ENCODE peak calls at places on chromosomes 13 and 19, in five cellular contexts. X, F, H, G and N are unnamed samples.

GRCh38 chr13:85806553-85807175 is 7.4 kb upstream of the SLITRK6 start:
- DNase-seq in X (no peak), F (no peak), H (no peak), G (no peak), N (no peak)

GRCh38 chr19:10421240-10421948 is 1.1 kb downstream of the PDE4A start:
- DNase-seq in X (no peak), F (no peak), H (no peak), G (no peak), N (no peak)

GRCh38 chr19:56837492-56837891 is 3.0 kb downstream of the PEG3 start:
- DNase-seq in X (peak; percentile 71), F (peak; percentile 34), H (no peak), G (peak; percentile 93), N (no peak)

GRCh38 chr19:11265785-11266236 is 3.5 kb upstream of the DOCK6 start:
- DNase-seq in X (peak; percentile 68), F (no peak), H (peak; percentile 91), G (no peak), N (no peak)

GRCh38 chr13:20127263-20127562 is 33.6 kb downstream of the GJA3 start:
- DNase-seq in X (no peak), F (no peak), H (no peak), G (no peak), N (no peak)

GRCh38 chr19:17314007-17314589 is 4.7 kb downstream of the DDA1 start:
- DNase-seq in X (no peak), F (no peak), H (no peak), G (no peak), N (no peak)

GRCh38 chr13:30971575-30971974 is 39.1 kb downstream of the TEX26 start:
- DNase-seq in X (no peak), F (no peak), H (no peak), G (no peak), N (no peak)

GRCh38 chr19:16330811-16331690 is 6.4 kb downstream of the KLF2 start:
- DNase-seq in X (no peak), F (no peak), H (no peak), G (peak; percentile 57), N (no peak)

GRCh38 chr13:25920931-25921330 is 130.9 kb downstream of the SHISA2 start:
- DNase-seq in X (no peak), F (no peak), H (no peak), G (no peak), N (no peak)

GRCh38 chr13:97259787-97260641 is 37.9 kb downstream of the MBNL2 start:
- DNase-seq in X (no peak), F (no peak), H (no peak), G (peak; percentile 76), N (no peak)

GRCh38 chr13:80336335-80336734 is 4.6 kb downstream of the SPRY2 start:
- DNase-seq in X (no peak), F (no peak), H (no peak), G (no peak), N (no peak)

GRCh38 chr13:106566682-106567420 is 1.1 kb downstream of the ARGLU1 start:
- DNase-seq in X (peak; percentile 72), F (peak; percentile 68), H (peak; percentile 11), G (peak; percentile 72), N (peak; percentile 34)

GRCh38 chr19:29769997-29770396 is 41.8 kb upstream of the CCNE1 start:
- DNase-seq in X (no peak), F (no peak), H (no peak), G (no peak), N (no peak)

GRCh38 chr13:93225610-93226009 is 997 bp upstream of the GPC6 start:
- DNase-seq in X (no peak), F (no peak), H (no peak), G (no peak), N (no peak)

GRCh38 chr13:93226623-93227279 is at the start of gene GPC6:
- DNase-seq in X (no peak), F (peak; percentile 79), H (no peak), G (no peak), N (peak; percentile 60)

GRCh38 chr13:93226065-93226622 is 463 bp upstream of the GPC6 start:
- DNase-seq in X (no peak), F (no peak), H (no peak), G (no peak), N (no peak)

GRCh38 chr13:93227906-93228801 is 1.5 kb downstream of the GPC6 start:
- DNase-seq in X (peak; percentile 42), F (peak; percentile 87), H (no peak), G (peak; percentile 56), N (peak; percentile 76)

DNA sequence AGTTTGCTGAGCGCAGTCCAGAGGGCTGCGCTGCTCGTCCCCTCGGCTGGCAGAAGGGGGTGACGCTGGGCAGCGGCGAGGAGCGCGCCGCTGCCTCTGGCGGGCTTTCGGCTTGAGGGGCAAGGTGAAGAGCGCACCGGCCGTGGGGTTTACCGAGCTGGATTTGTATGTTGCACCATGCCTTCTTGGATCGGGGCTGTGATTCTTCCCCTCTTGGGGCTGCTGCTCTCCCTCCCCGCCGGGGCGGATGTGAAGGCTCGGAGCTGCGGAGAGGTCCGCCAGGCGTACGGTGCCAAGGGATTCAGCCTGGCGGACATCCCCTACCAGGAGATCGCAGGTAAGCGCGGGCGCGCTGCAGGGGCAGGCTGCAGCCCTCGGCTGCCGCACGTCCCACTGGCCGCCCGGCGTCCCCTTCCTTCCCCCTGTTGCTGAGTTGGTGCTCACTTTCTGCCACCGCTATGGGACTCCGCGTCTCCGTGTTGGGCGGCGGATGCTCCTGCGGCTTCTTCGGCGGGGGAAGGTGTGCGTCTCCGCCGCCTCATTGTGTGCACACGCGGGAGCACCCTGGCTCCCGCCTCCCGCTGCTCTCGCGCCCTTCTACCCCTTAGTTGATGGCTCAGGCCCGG is 786 bp downstream of the GPC6 start:
- DNase-seq in X (peak; percentile 35), F (peak; percentile 68), H (no peak), G (no peak), N (peak; percentile 57)
- TF ChIP-seq CTCF in X (no peak), F (no peak), H (no peak), G (no peak), N (no peak)

DNA sequence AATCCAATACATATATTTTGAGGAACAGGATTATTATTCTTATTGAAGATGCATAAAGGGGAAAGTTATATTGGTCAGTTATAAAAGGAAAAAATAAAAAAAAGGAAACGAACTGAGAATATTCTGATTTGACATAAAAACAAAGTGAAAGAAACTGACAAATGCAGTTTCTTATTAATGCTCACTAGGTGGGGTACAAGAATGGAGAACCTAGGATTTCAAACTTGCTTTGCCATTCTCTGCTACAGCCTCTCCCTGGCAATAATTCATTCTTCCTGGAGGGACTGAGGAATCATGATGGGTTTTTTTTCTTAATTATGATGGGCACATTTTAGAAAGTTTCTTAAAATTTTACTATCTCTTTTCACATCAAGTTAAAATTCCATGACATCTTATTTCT is 154.9 kb downstream of the PCDH9 start:
- DNase-seq in X (no peak), F (no peak), H (no peak), G (no peak), N (no peak)
- TF ChIP-seq CTCF in X (no peak), F (peak; percentile 37), H (no peak), G (peak; percentile 37), N (no peak)

DNA sequence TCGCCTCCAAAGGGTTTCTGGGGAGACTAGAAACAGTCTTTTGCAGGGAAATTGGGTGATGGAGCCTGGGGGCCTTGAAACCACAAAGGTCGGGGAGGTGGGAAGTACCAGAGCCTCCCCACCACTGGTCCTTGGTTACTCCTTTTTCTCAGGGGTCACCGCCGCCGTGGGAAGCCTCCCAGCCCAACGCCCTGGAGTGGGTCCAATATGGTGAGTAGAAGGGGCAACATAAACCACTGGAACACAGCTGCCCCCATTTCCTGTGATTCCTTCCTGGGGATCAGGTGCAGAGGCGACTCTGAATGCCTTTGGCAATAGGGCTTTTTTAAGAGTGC is 5.8 kb downstream of the PGLYRP1 start:
- DNase-seq in X (no peak), F (no peak), H (no peak), G (no peak), N (no peak)
- TF ChIP-seq CTCF in X (no peak), F (peak; percentile 0), H (peak; percentile 42), G (peak; percentile 12), N (peak; percentile 21)

GRCh38 chr19:3663838-3664237 is 36.4 kb downstream of the PIP5K1C start:
- DNase-seq in X (no peak), F (no peak), H (no peak), G (no peak), N (no peak)

GRCh38 chr19:3667037-3667638 is 33.1 kb downstream of the PIP5K1C start:
- DNase-seq in X (no peak), F (no peak), H (no peak), G (no peak), N (no peak)

GRCh38 chr19:3664879-3665642 is 35.2 kb downstream of the PIP5K1C start:
- DNase-seq in X (no peak), F (no peak), H (no peak), G (no peak), N (no peak)

GRCh38 chr19:3667766-3668165 is 32.5 kb downstream of the PIP5K1C start:
- DNase-seq in X (no peak), F (no peak), H (no peak), G (no peak), N (no peak)

DNA sequence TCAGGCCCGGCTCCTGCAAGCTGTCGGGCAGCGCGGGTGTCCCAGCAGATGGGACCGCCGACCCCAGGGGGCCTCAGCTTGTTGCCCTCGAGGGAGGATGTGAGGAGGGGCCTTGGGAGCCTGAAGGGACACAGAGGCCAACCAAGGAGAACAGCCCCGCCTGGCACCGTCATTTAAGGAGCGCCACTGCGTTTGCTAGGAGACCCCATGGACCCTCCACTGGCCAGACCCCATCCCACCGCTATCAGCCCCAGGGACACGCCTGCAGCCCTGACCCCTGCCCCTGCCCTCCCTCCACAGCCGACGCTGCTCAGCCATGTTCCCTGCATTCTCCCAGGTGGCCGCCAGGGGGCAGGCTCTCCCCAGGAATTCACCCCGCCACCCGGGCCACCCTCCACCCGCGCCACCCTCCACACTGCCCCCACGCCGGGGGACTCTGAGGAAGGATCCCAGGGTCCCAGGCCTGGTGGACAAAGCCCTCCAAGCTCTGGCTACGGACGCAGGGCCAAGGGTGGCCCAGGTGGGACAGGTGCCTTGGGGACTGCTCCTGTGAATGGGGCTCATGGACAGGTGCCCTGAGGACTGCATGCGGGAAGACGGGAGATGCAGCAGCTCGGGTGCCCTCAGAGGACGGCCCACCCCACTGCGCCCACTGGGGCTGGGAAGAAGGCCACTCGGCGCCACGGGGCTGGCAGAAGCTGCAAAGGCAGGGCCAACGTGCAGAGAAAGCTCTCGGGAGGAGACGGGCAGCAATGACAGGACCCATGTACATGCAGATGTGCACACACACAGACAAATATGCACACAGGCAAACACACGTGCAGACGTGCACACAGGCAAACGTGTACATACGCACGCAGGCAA is 34.4 kb downstream of the PIP5K1C start:
- DNase-seq in X (peak; percentile 76), F (peak; percentile 70), H (peak; percentile 65), G (peak; percentile 80), N (peak; percentile 76)
- TF ChIP-seq CTCF in X (peak; percentile 91), F (peak; percentile 75), H (peak; percentile 90), G (peak; percentile 98), N (peak; percentile 99)